ENCODE peak calls at places on chromosome 20, in five cellular contexts. X, J, F, E and S are unnamed samples.

GRCh38 chr20:1364106-1364505 is 28.7 kb downstream of the FKBP1A start:
- DNase-seq in J (no peak), F (no peak), E (no peak), X (no peak), S (no peak)

GRCh38 chr20:14067631-14068030 is 72.3 kb downstream of the MACROD2 start:
- DNase-seq in E (no peak), F (no peak), J (no peak), X (no peak), S (no peak)

GRCh38 chr20:5910192-5910591 is 40.1 kb downstream of the TRMT6 start:
- DNase-seq in E (no peak), J (no peak), F (no peak), X (no peak), S (no peak)

GRCh38 chr20:49343246-49343645 is 65.4 kb upstream of the ZNFX1 start:
- DNase-seq in X (no peak), J (no peak), F (no peak), E (no peak), S (no peak)

GRCh38 chr20:62900052-62900691 is 26.1 kb downstream of the DIDO1 start:
- DNase-seq in J (peak; percentile 94), E (peak; percentile 23), X (peak; percentile 78), F (peak; percentile 77), S (peak; percentile 92)

GRCh38 chr20:46056970-46057855 is 28.2 kb downstream of the SLC12A5 start:
- DNase-seq in F (no peak), X (peak; percentile 34), E (no peak), J (no peak), S (peak; percentile 37)

GRCh38 chr20:8842525-8842924 is 226.4 kb upstream of the PLCB4 start:
- DNase-seq in J (no peak), E (no peak), X (no peak), F (no peak), S (no peak)

GRCh38 chr20:41769650-41770049 is 151.5 kb upstream of the CHD6 start:
- DNase-seq in X (no peak), E (no peak), F (no peak), J (no peak), S (no peak)

GRCh38 chr20:62477669-62478450 is 2.1 kb upstream of the GATA5 start:
- DNase-seq in E (no peak), J (peak; percentile 65), X (peak; percentile 52), F (no peak), S (no peak)

GRCh38 chr20:41649489-41649888 is 31.3 kb upstream of the CHD6 start:
- DNase-seq in X (no peak), F (no peak), J (no peak), E (no peak), S (no peak)

GRCh38 chr20:45047581-45048119 is 53.3 kb downstream of the KCNS1 start:
- DNase-seq in F (no peak), E (no peak), J (no peak), X (no peak), S (no peak)

GRCh38 chr20:47677314-47678129 is 107.8 kb downstream of the SULF2 start:
- DNase-seq in X (peak; percentile 69), E (peak; percentile 51), F (no peak), J (peak; percentile 83), S (no peak)

GRCh38 chr20:62063601-62063980 is 2.1 kb downstream of the TAF4 start:
- DNase-seq in F (peak; percentile 46), J (peak; percentile 70), X (no peak), E (no peak), S (no peak)

GRCh38 chr20:20827992-20828597 is 115.7 kb upstream of the RALGAPA2 start:
- DNase-seq in X (no peak), F (no peak), E (no peak), J (no peak), S (no peak)

GRCh38 chr20:49888341-49889244 is 26.7 kb downstream of the SPATA2 start:
- DNase-seq in X (peak; percentile 75), E (peak; percentile 21), F (peak; percentile 50), J (peak; percentile 85), S (peak; percentile 62)

GRCh38 chr20:15596220-15596875 is 976.9 kb downstream of the KIF16B start:
- DNase-seq in X (no peak), E (no peak), J (no peak), F (no peak), S (no peak)

GRCh38 chr20:24109008-24109407 is 120.4 kb upstream of the GGTLC1 start:
- DNase-seq in E (no peak), X (peak; percentile 2), F (no peak), J (no peak), S (no peak)

GRCh38 chr20:25308671-25309394 is 60.9 kb downstream of the PYGB start:
- DNase-seq in F (no peak), E (peak; percentile 28), X (peak; percentile 9), J (no peak), S (peak; percentile 66)

GRCh38 chr20:53899351-53900167 is 170.8 kb downstream of the BCAS1 start:
- DNase-seq in F (no peak), E (no peak), X (peak; percentile 75), J (peak; percentile 38), S (no peak)

GRCh38 chr20:44750081-44750805 is 4.6 kb downstream of the KCNK15 start:
- DNase-seq in E (no peak), J (no peak), X (peak; percentile 37), F (no peak), S (no peak)

GRCh38 chr20:40646321-40647212 is 42.5 kb downstream of the MAFB start:
- DNase-seq in J (no peak), E (no peak), X (no peak), F (no peak), S (no peak)

GRCh38 chr20:46036370-46036769 is 7.4 kb downstream of the SLC12A5 start:
- DNase-seq in E (no peak), F (no peak), J (no peak), X (no peak), S (no peak)

GRCh38 chr20:20466341-20466879 is 98.5 kb downstream of the INSM1 start:
- DNase-seq in E (no peak), J (no peak), F (no peak), X (no peak), S (no peak)

GRCh38 chr20:32112862-32113261 is 3.3 kb downstream of the TM9SF4 start:
- DNase-seq in F (no peak), X (peak; percentile 60), J (no peak), E (no peak), S (no peak)

GRCh38 chr20:45405566-45406259 is 2.4 kb upstream of the DBNDD2 start:
- DNase-seq in X (peak; percentile 18), F (no peak), E (no peak), J (peak; percentile 75), S (peak; percentile 81)

GRCh38 chr20:11981366-11981947 is 63.8 kb downstream of the BTBD3 start:
- DNase-seq in X (no peak), F (no peak), J (no peak), E (no peak), S (no peak)

GRCh38 chr20:11982289-11982957 is 64.7 kb downstream of the BTBD3 start:
- DNase-seq in F (no peak), X (no peak), J (no peak), E (no peak), S (no peak)

GRCh38 chr20:11979306-11980128 is 61.8 kb downstream of the BTBD3 start:
- DNase-seq in F (no peak), X (no peak), E (no peak), J (no peak), S (no peak)

GRCh38 chr20:11978496-11978895 is 60.8 kb downstream of the BTBD3 start:
- DNase-seq in X (no peak), J (no peak), F (no peak), E (no peak), S (no peak)

DNA sequence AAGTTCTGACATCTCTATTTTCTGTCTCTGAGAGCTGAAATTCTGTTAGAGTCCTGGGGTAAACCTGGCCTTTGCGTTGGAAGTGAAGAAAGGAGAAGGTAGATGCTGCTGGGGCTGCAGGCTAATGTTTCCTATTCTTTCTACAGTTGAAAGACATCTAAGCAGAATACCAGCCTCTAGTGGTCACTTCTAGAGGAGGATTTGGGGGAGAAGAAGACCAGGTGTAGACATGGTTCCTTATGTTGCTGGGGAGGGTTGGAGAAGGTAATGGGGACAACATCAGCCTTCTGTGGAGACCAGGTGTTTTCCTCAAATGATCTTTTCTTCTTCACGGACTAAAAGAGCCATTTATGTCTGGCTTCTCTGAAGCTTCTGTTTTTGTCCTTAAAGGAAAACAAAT is 62.6 kb downstream of the BTBD3 start:
- DNase-seq in F (no peak), J (no peak), X (no peak), E (no peak), S (no peak)
- TF ChIP-seq CTCF in F (no peak), J (no peak), X (no peak), E (no peak), S (no peak)

DNA sequence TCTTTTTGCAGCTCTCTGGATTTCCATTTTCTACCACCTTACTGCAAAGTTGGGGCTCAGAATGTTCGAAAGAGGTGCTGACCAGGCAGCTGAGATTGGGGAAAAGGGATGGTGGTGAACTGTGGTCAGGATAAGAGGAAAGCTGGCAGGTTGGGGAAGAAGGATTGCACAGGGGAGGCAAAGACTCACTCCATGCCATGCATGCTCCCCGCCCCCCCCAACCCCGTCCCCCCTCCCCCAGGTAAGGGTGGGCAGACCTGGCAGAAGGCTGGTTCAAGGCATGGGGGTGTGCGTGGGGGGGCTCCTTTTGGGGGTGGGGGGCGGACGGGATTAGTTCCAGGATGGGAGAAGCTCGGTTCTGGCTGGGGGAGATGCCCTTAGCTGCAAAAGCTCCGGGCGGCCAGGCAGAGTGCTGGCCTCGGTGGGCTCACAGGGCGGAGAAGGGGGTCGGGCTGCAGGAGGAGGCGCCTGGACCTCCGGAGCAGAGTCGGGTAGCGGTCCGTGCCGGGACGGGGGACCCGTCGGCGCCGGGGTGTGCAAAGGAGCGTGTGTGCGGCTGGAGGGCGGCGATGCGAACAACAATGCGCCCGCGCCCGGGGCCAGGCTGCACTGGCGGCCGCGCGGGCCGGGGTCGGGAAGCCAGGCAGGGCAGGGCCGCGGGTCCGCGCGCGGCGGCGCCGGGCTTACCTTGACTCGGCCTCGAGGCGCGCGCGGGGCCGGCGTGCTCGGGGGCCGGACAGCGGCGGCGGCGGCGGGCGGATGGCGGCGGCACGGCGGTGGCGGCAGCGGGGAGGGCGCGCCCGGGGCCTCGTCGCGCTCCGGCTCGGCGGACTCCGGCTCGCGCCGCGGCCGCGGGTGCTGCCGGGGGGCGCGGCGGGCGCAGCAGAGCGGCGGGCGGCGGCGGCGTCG is 844 bp downstream of the ADNP start:
- DNase-seq in J (peak; percentile 47), F (no peak), E (no peak), X (peak; percentile 19), S (no peak)
- TF ChIP-seq POLR2AphosphoS5 in J (no peak), F (no peak), E (no peak), X (no peak), S (no peak)

DNA sequence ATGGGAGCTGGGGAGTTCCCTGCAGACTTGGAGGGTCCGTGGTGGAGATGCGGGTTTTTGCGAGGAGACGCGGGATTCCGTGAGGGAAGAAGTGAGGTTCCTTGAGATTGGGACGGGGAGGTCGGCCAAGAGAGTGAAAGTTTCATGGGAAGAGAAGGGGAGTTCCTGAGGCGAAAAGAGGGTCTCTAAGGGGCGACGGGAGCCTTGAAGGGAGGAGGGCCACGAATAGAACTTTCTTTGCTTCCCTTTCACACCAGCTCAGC is 521 bp downstream of the ACSS2 start:
- DNase-seq in E (no peak), X (peak; percentile 27), J (no peak), F (no peak), S (no peak)
- H3K9me3 ChIP-seq in E (no peaks in the 10 kb centered on the region), X (no peaks in the 10 kb centered on the region), J (no peaks in the 10 kb centered on the region), F (no peaks in the 10 kb centered on the region), S (no peaks in the 10 kb centered on the region)

GRCh38 chr20:2942439-2942838 is 69.2 kb downstream of the PTPRA start:
- DNase-seq in F (no peak), E (no peak), X (no peak), J (no peak), S (no peak)

GRCh38 chr20:2948968-2949367 is 75.7 kb downstream of the PTPRA start:
- DNase-seq in X (no peak), E (no peak), J (no peak), F (no peak), S (no peak)

GRCh38 chr20:2946988-2947961 is 74.0 kb downstream of the PTPRA start:
- DNase-seq in J (no peak), E (no peak), X (peak; percentile 77), F (no peak), S (no peak)
- TF ChIP-seq CTCF in J (no peak), E (no peak), X (no peak), F (no peak), S (no peak)